ENCODE peak calls at places on chromosomes 11 and 22, in six cellular contexts. P, Q, K, T, L and V are unnamed samples.

GRCh38 chr11:48055292-48056132 is 75.2 kb downstream of the PTPRJ start:
- DNase-seq in T (peak; percentile 34), P (no peak), K (peak; percentile 56), Q (peak; percentile 47), L (no peak), V (no peak)

GRCh38 chr22:44671742-44672141 is 30.3 kb upstream of the PRR5 start:
- DNase-seq in K (peak; percentile 34), T (peak; percentile 77), L (no peak), Q (peak; percentile 83), P (peak; percentile 43), V (no peak)

GRCh38 chr11:104151404-104152204 is 12.3 kb downstream of the PDGFD start:
- DNase-seq in K (no peak), L (no peak), P (no peak), Q (no peak), T (no peak), V (no peak)

GRCh38 chr11:114261791-114262190 is 34.4 kb upstream of the NNMT start:
- DNase-seq in P (no peak), L (no peak), K (no peak), T (no peak), Q (no peak), V (no peak)

GRCh38 chr11:82854242-82854641 is 46.0 kb downstream of the PRCP start:
- DNase-seq in L (no peak), P (no peak), T (no peak), Q (peak; percentile 13), K (no peak), V (no peak)

GRCh38 chr22:45237065-45237990 is 3.4 kb downstream of the KIAA0930 start:
- DNase-seq in Q (no peak), T (peak; percentile 39), K (no peak), L (no peak), P (no peak), V (no peak)

GRCh38 chr11:44760917-44761545 is 34.3 kb downstream of the TSPAN18 start:
- DNase-seq in L (no peak), Q (peak; percentile 96), P (peak; percentile 70), K (peak; percentile 75), T (no peak), V (no peak)

GRCh38 chr22:27212617-27213177 is 555.3 kb downstream of the MIAT start:
- DNase-seq in K (peak; percentile 3), Q (peak; percentile 98), L (no peak), P (peak; percentile 88), T (no peak), V (peak; percentile 72)

GRCh38 chr11:8759634-8760033 is 77.0 kb downstream of the RPL27A start:
- DNase-seq in P (no peak), K (no peak), L (no peak), T (no peak), Q (no peak), V (no peak)

GRCh38 chr22:31343235-31344191 is 2.6 kb downstream of the PATZ1 start:
- DNase-seq in Q (peak; percentile 26), K (peak; percentile 15), L (no peak), T (no peak), P (no peak), V (no peak)

GRCh38 chr11:44992181-44992582 is 41.5 kb upstream of the TP53I11 start:
- DNase-seq in T (no peak), Q (no peak), K (no peak), P (no peak), L (no peak), V (no peak)

GRCh38 chr11:45007011-45007410 is 56.3 kb upstream of the TP53I11 start:
- DNase-seq in L (no peak), T (no peak), P (no peak), K (no peak), Q (no peak), V (no peak)

GRCh38 chr11:115958089-115959000 is 454.1 kb upstream of the CADM1 start:
- DNase-seq in Q (no peak), T (no peak), L (no peak), K (no peak), P (no peak), V (no peak)

GRCh38 chr11:11629368-11629767 is 7.6 kb upstream of the GALNT18 start:
- DNase-seq in Q (no peak), K (no peak), L (no peak), P (no peak), T (no peak), V (no peak)

GRCh38 chr11:61960532-61960931 is 6.9 kb downstream of the FTH1 start:
- DNase-seq in L (no peak), P (no peak), K (no peak), Q (no peak), T (no peak), V (no peak)

GRCh38 chr22:20549232-20549841 is 41.9 kb downstream of the MED15 start:
- DNase-seq in T (no peak), Q (no peak), P (no peak), K (peak; percentile 49), L (no peak), V (no peak)

GRCh38 chr22:24434472-24435322 is 7.3 kb downstream of the ADORA2A start:
- DNase-seq in P (no peak), T (no peak), L (peak; percentile 92), Q (no peak), K (no peak), V (no peak)

GRCh38 chr22:45263790-45264269 is 20.9 kb upstream of the UPK3A start:
- DNase-seq in T (peak; percentile 75), L (no peak), K (peak; percentile 71), P (peak; percentile 80), Q (peak; percentile 84), V (peak; percentile 75)

GRCh38 chr11:79156031-79156430 is 284.8 kb downstream of the TENM4 start:
- DNase-seq in Q (no peak), L (no peak), P (no peak), K (no peak), T (no peak), V (no peak)

GRCh38 chr22:33831207-33831606 is 89.1 kb downstream of the LARGE1 start:
- DNase-seq in L (no peak), Q (no peak), K (no peak), P (no peak), T (no peak), V (no peak)
- TF ChIP-seq BHLHE40 in L (no peak), Q (no peak), K (no peak), P (no peak), T (no peak), V (no peak)

DNA sequence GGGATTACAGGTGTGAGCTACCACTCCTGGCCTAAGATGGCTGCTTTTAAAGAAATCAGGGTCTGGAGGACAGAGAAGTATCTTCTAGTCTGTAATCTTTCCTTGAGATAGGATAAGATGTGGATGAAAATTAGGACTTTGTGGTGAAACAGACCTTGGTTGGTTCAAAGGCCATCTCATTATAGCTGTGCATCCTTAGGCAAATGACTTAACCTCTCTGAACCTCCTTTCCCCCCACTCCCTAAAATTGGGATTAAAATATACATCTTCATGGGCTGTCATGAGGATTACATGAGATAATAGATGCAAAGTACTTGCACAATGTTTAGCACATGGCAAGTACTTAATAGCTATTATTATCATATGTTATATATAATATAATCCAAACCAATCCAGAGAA is 10.8 kb upstream of the E2F8 start:
- DNase-seq in P (no peak), Q (no peak), K (no peak), T (no peak), L (no peak), V (no peak)
- TF ChIP-seq BHLHE40 in P (no peak), Q (no peak), K (no peak), T (no peak), L (no peak), V (no peak)

DNA sequence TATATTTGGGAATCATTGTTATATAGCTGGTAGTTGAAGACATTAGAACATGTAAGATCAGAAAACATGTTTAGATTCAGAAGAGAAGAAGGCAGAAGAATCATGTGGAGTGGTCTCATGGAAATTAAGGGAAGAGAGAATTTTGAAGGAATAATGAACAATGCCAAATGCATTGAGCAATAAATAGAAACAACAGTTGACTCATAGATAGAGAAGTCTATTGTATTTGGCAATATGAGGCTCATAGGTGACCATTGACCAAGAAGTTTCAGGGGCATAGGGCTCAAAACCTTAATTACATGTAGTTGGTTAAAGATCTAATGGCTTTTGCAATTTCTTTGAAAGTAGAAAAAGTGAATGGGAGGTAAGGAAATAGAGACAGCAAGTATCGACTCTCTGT is 123.9 kb downstream of the PAX6 start:
- DNase-seq in Q (no peak), K (no peak), P (no peak), L (no peak), T (no peak), V (no peak)
- TF ChIP-seq BHLHE40 in Q (no peak), K (no peak), P (no peak), L (no peak), T (no peak), V (no peak)

DNA sequence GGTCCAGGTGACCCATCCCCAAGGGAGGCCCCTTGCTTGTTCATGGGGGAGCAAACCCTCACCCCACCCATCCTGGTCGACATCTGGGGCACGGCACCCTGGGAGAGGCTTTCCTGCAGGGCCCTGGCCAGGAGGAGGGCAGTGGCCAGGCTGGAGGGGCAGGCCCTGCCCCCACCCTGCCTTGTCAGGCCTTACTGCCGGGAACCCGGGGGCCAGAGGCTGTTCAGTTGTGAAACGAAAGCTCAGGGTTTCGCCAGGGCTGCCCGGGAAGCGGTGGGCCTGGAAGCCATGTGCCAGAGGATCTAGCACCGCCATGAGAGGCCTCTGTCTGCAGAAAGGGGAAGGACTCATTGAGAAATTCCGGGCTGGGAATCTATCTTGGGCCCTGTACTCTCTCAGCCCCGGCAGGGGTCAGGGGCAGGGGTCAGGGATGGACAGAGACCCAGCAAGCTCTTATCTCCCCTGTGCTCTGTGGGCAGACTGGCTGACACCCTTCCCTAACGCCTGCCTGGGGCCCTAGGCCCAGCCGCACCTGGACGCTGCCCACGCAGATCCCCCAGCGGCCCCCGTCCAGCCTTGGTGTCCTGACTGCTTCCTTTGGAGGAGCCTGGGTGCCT is 6.3 kb downstream of the PIM3 start:
- DNase-seq in K (peak; percentile 57), T (peak; percentile 80), Q (no peak), P (no peak), L (no peak), V (no peak)
- TF ChIP-seq BHLHE40 in K (no peak), T (no peak), Q (no peak), P (no peak), L (no peak), V (no peak)

GRCh38 chr11:4181780-4182721 is 87.5 kb downstream of the RRM1 start:
- DNase-seq in K (peak; percentile 82), Q (peak; percentile 49), L (no peak), P (peak; percentile 78), T (peak; percentile 48), V (peak; percentile 73)
- TF ChIP-seq BHLHE40 in K (no peak), Q (no peak), L (no peak), P (no peak), T (no peak), V (no peak)

DNA sequence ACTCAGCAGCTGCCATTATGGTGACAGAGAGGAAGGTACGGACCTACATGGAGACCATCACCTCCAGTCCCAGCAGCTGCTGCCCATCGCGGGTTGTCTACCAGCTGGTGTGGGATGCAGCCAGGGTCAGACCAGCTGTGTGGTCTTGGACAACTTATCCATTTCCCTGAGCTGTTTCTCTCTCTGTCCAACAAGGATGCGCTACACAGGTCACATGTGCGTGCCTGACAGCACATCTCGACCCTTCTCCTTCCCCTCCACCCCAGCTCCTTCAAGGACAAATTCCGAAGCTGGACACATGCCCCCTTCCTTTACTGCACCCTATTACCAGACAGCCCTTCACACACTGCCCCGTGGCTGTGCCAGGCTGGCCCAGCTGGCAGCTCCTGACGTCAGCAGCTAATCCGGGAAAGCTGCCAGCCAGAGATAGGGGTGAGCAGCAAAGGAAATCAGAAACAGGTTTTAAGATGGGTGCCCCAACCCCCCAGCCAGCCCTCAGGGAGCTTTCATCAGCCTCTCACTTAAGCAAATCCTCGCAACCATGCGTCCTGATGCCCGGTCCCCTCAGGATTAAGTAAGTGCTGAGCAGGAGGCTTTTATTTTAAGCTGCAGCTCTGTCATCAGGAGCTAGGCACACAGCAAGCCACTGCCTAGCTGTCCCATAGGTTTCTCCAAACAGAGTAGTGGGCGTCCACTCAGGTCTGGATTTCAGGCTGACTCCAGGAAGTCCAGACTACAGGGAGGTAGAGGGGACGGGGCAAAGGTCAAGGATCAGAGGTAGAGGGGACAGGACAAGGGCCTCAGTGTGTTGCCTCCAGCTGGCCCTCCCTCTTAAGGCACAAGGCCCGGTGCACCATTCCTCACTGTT is 20.3 kb downstream of the TEF start:
- DNase-seq in P (peak; percentile 43), L (no peak), T (peak; percentile 70), K (no peak), Q (peak; percentile 79), V (no peak)
- TF ChIP-seq BHLHE40 in P (no peak), L (no peak), T (no peak), K (no peak), Q (no peak), V (no peak)